ENCODE peak calls at places on chromosome 3, in eight cellular contexts. V is NCI-H774; Q is Daoy; L is stimulated activated CD4-positive, alpha-beta T cell treated with anti-CD3 and anti-CD28 coated beads, Interleukin-15, amount 100 ng/mL, for 1 hour; N is NCI-H1417; K is AG10803; F is posterior cingulate gyrus; G is T follicular helper cell. C is an unnamed sample.

GRCh38 chr3:116886202-116886893 is 176.8 kb downstream of the TUSC7 start:
- DNase-seq in V (no peak), Q (no peak), L (no peak), N (no peak), K (no peak), F (no peak), G (no peak), C (peak; percentile 5)

GRCh38 chr3:149454746-149455145 is 19.8 kb upstream of the TM4SF4 start:
- DNase-seq in V (no peak), Q (no peak), L (no peak), N (no peak), K (peak; percentile 87), F (no peak), G (no peak), C (no peak)

GRCh38 chr3:49007771-49008528 is 759 bp downstream of the WDR6 start:
- DNase-seq in V (peak; percentile 54), Q (peak; percentile 81), L (peak; percentile 80), N (peak; percentile 72), K (peak; percentile 91), F (peak; percentile 63), G (peak; percentile 82), C (peak; percentile 86)

GRCh38 chr3:3800685-3801509 is 1.7 kb downstream of the LRRN1 start:
- DNase-seq in V (no peak), Q (no peak), L (no peak), N (peak; percentile 8), K (no peak), F (peak; percentile 19), G (no peak), C (no peak)

GRCh38 chr3:136817448-136817847 is 1.5 kb upstream of the SLC35G2 start:
- DNase-seq in V (no peak), Q (peak; percentile 12), L (no peak), N (no peak), K (peak; percentile 39), F (no peak), G (no peak), C (no peak)

GRCh38 chr3:179474480-179474879 is 23.2 kb upstream of the GNB4 start:
- DNase-seq in V (no peak), Q (no peak), L (no peak), N (no peak), K (no peak), F (no peak), G (no peak), C (no peak)

GRCh38 chr3:112134335-112135124 is 1.5 kb upstream of the GCSAM start:
- DNase-seq in V (no peak), Q (no peak), L (no peak), N (no peak), K (no peak), F (no peak), G (peak; percentile 12), C (no peak)

GRCh38 chr3:195045481-195045880 is 225.5 kb downstream of the XXYLT1 start:
- DNase-seq in V (no peak), Q (no peak), L (no peak), N (no peak), K (no peak), F (no peak), G (no peak), C (no peak)

GRCh38 chr3:49461443-49462171 is 8.5 kb upstream of the DAG1 start:
- DNase-seq in V (no peak), Q (peak; percentile 21), L (no peak), N (no peak), K (no peak), F (no peak), G (no peak), C (no peak)

GRCh38 chr3:144296808-144297207 is 325.2 kb downstream of the DIPK2A start:
- DNase-seq in V (no peak), Q (no peak), L (no peak), N (no peak), K (no peak), F (no peak), G (no peak), C (no peak)

GRCh38 chr3:62585861-62586260 is 212.5 kb upstream of the FEZF2 start:
- DNase-seq in V (no peak), Q (no peak), L (no peak), N (no peak), K (no peak), F (no peak), G (no peak), C (no peak)

GRCh38 chr3:142975316-142975995 is 12.0 kb upstream of the PAQR9 start:
- DNase-seq in V (no peak), Q (no peak), L (no peak), N (no peak), K (no peak), F (no peak), G (no peak), C (no peak)

GRCh38 chr3:134463676-134464611 is 21.8 kb downstream of the ANAPC13 start:
- DNase-seq in V (no peak), Q (peak; percentile 88), L (no peak), N (no peak), K (peak; percentile 100), F (peak; percentile 19), G (no peak), C (no peak)